ENCODE peak calls at places on chromosomes 12 and 14, in five cellular contexts. B is trophoblast cell, W is neuronal stem cell, H is H9, O is mesenchymal stem cell. Q is an unnamed sample.

GRCh38 chr14:61885203-61885961 is 123.2 kb downstream of the SNAPC1 start:
- DNase-seq in B (no peak), W (no peak), H (no peak), O (no peak), Q (no peak)

GRCh38 chr12:14138495-14138894 is 157.1 kb upstream of the GRIN2B start:
- DNase-seq in B (no peak), W (peak), H (peak), O (no peak), Q (no peak)

GRCh38 chr12:26269554-26270284 is 74.3 kb downstream of the SSPN start:
- DNase-seq in B (no peak), W (no peak), H (no peak), O (no peak), Q (no peak)

GRCh38 chr14:81829447-81829846 is 295.8 kb upstream of the SEL1L start:
- DNase-seq in B (no peak), W (no peak), H (no peak), O (no peak), Q (no peak)

GRCh38 chr12:54991161-54991991 is 6.8 kb upstream of the TESPA1 start:
- DNase-seq in B (no peak), W (no peak), H (no peak), O (no peak), Q (no peak)

GRCh38 chr12:121791671-121792496 is 1.6 kb downstream of the RHOF start:
- DNase-seq in B (peak), W (no peak), H (no peak), O (no peak), Q (no peak)

GRCh38 chr14:30915596-30915995 is 41.2 kb downstream of the COCH start:
- DNase-seq in B (no peak), W (no peak), H (no peak), O (no peak), Q (no peak)

GRCh38 chr12:80912906-80913769 is 24.6 kb downstream of the LIN7A start:
- DNase-seq in B (peak), W (no peak), H (no peak), O (no peak), Q (no peak)

GRCh38 chr12:2166696-2167095 is 113.9 kb downstream of the CACNA1C start:
- DNase-seq in B (no peak), W (no peak), H (no peak), O (no peak), Q (no peak)

GRCh38 chr14:32702571-32702970 is 236.1 kb upstream of the NPAS3 start:
- DNase-seq in B (no peak), W (peak), H (peak), O (peak), Q (peak)

GRCh38 chr12:110100315-110100970 is 23.7 kb upstream of the IFT81 start:
- DNase-seq in B (peak), W (peak), H (peak), O (peak), Q (peak)

GRCh38 chr14:20631023-20631820 is 10.3 kb downstream of the OR6S1 start:
- DNase-seq in B (peak), W (no peak), H (peak), O (peak), Q (peak)
- H2BK12ac ChIP-seq in B (no peak), W (no peak), H (no peak), O (no peak), Q (no peak)

DNA sequence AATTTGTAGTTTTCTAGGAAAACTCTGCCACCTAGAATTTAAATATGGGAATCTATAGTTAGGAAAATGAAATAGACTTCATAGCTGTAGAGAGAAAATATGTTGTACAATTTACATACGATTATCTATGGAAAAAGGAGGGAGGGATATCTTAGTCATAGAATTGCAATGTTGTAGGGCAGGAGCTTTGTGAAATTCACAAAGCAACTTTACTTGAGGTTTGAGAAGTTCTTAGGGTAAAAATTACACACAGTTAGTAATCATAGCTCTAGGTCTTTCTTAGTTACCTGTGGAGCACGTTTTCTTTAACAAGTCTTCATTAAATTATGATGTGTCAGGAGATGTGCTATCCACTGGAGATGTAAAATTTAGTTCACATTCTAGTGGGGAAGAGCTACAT is 61.4 kb upstream of the DBX2 start:
- DNase-seq in B (peak), W (no peak), H (no peak), O (no peak), Q (no peak)
- H2BK12ac ChIP-seq in B (no peak), W (no peak), H (no peak), O (no peak), Q (no peak)

GRCh38 chr14:53064461-53064860 is 88.7 kb downstream of the DDHD1 start:
- DNase-seq in B (no peak), W (no peak), H (no peak), O (no peak), Q (no peak)
- H2BK12ac ChIP-seq in B (no peak), W (no peak), H (no peak), O (no peak), Q (no peak)

GRCh38 chr12:28811457-28811856 is 337.6 kb upstream of the FAR2 start:
- DNase-seq in B (no peak), W (no peak), H (no peak), O (no peak), Q (no peak)
- H2BK12ac ChIP-seq in B (no peak), W (no peak), H (no peak), O (no peak), Q (no peak)

GRCh38 chr14:91980157-91980556 is 32.7 kb upstream of the FBLN5 start:
- DNase-seq in B (peak), W (no peak), H (no peak), O (peak), Q (no peak)
- H2BK12ac ChIP-seq in B (no peak), W (no peak), H (no peak), O (no peak), Q (no peak)

DNA sequence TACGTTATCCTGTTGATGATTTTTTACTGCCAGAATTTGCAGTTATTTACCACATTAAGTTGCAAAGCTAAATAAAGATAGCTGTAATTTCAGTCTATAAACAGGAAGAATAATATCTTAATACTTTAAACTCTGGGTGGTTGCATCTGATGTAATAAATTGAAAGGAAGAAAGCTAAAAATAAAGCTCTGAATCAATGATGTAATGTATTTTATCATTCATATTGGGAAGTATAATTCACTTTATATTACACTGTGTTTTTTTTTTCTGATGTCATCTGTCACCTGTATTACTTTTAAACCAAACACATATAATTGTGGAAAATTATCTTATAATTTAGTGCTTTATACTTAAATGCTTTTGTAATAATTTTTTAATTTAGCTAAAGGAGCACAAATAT is 37.1 kb downstream of the PDZRN4 start:
- DNase-seq in B (no peak), W (no peak), H (no peak), O (no peak), Q (no peak)
- H2BK12ac ChIP-seq in B (no peak), W (no peak), H (no peak), O (no peak), Q (no peak)

GRCh38 chr12:123873795-123874194 is 98.8 kb downstream of the CCDC92 start:
- DNase-seq in B (no peak), W (no peak), H (no peak), O (no peak), Q (no peak)
- H2BK12ac ChIP-seq in B (no peak), W (peak), H (no peak), O (no peak), Q (no peak)

DNA sequence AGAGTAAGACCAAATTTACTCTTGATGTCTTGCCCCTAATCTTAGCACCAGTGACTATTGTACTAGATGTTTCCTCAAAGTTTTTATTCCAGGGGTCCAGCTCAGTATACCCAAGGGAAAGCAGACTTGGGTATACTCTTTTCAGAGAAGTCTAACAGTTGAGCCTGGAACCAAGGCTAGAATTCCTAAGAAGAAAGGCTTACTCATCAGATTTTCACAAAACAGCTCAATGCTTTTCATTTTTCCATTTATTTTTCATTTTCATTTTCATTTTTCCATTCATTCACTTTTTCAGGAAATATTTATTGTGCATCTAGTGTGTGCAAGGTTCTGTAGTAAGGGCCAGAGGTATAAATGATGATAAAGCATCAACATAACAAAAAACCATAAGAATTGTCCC is 143.2 kb downstream of the PHLDA1 start:
- DNase-seq in B (no peak), W (no peak), H (no peak), O (no peak), Q (no peak)
- H2BK12ac ChIP-seq in B (no peak), W (no peak), H (no peak), O (no peak), Q (no peak)

Q was measured in H1.